ENCODE peak calls at places on chromosomes 11 and 22, in nine cellular contexts. J is NCI-H1105 treated with DMSO at 0.1 percent for 48 hours, A is naive B cell, Y is activated T-cell treated with anti-CD3 and anti-CD28 coated beads for 24 hours, K is posterior cingulate gyrus, V is ovary, B is astrocyte of the hippocampus, X is NCI-H2029, O is A549. W is an unnamed sample.

GRCh38 chr11:14054708-14055107 is 92.2 kb downstream of the SPON1 start:
- DNase-seq in J (no peak), V (no peak), Y (no peak), X (no peak), B (no peak), O (no peak), A (no peak), K (no peak), W (peak)

GRCh38 chr22:37141476-37141875 is 8.2 kb downstream of the IL2RB start:
- DNase-seq in B (no peak), A (no peak), V (no peak), J (no peak), Y (no peak), X (no peak), O (no peak), K (no peak), W (no peak)

GRCh38 chr11:13487661-13488030 is 8.2 kb downstream of the PTH start:
- DNase-seq in J (no peak), O (peak), K (no peak), A (peak), Y (no peak), X (peak), V (no peak), B (no peak), W (no peak)

GRCh38 chr11:84260862-84261261 is 974.7 kb upstream of the CCDC90B start:
- DNase-seq in X (no peak), B (peak), A (no peak), J (no peak), Y (no peak), O (no peak), K (no peak), V (no peak), W (no peak)

GRCh38 chr11:10540546-10540914 is 457 bp downstream of the RNF141 start:
- DNase-seq in K (peak), J (peak), X (peak), A (no peak), O (no peak), V (no peak), B (peak), Y (no peak), W (no peak)

GRCh38 chr11:116637766-116638165 is 135.0 kb downstream of the BUD13 start:
- DNase-seq in X (no peak), K (no peak), A (no peak), O (no peak), B (no peak), Y (no peak), V (no peak), J (no peak), W (no peak)

GRCh38 chr22:46040471-46041465 is 63.8 kb upstream of the WNT7B start:
- DNase-seq in J (no peak), A (no peak), O (no peak), K (no peak), V (peak), B (no peak), X (no peak), Y (no peak), W (no peak)

GRCh38 chr11:23767576-23767975 is 729.3 kb upstream of the LUZP2 start:
- DNase-seq in K (no peak), J (no peak), B (peak), O (no peak), V (no peak), X (no peak), A (no peak), Y (no peak), W (no peak)

GRCh38 chr11:119147604-119148333 is 1.1 kb upstream of the ABCG4 start:
- DNase-seq in X (no peak), V (no peak), J (peak), Y (no peak), A (no peak), B (no peak), K (no peak), O (no peak), W (no peak)

GRCh38 chr11:94869186-94869585 is 101.0 kb downstream of the AMOTL1 start:
- DNase-seq in J (no peak), Y (no peak), A (no peak), K (no peak), V (no peak), B (no peak), O (no peak), X (no peak), W (no peak)

GRCh38 chr11:100687032-100687629 is at the start of gene ARHGAP42:
- DNase-seq in B (peak), J (no peak), X (no peak), O (peak), V (peak), A (peak), K (peak), Y (peak), W (peak)

GRCh38 chr11:19676508-19677379 is 35.9 kb upstream of the NAV2 start:
- DNase-seq in A (no peak), Y (no peak), B (peak), J (no peak), O (no peak), V (no peak), X (no peak), K (no peak), W (no peak)